ENCODE peak calls at places on chromosomes 2 and 18, in six cellular contexts. One of them, this sample, is unnamed.
A peak's percentile ranks its signal among the peaks of the same experiment; 100 is the strongest.

GRCh38 chr18:21958707-21959457 is 210.5 kb upstream of the GATA6 start:
- DNase-seq in pancreas: no peak
- DNase-seq in dermis blood vessel endothelial cell: no peak
- DNase-seq in EH: no peak
- DNase-seq in HS-5: no peak
- DNase-seq in NCI-H446 treated with DMSO at 0.1 percent for 48 hours: no peak
- DNase-seq in this sample: no peak

GRCh38 chr2:50840346-50841124 is 191.4 kb downstream of the NRXN1 start:
- DNase-seq in EH: no peak
- DNase-seq in pancreas: no peak
- DNase-seq in HS-5: no peak
- DNase-seq in NCI-H446 treated with DMSO at 0.1 percent for 48 hours: peak; percentile 90
- DNase-seq in dermis blood vessel endothelial cell: no peak
- DNase-seq in this sample: peak; percentile 92

GRCh38 chr2:53970095-53970897 is 497 bp downstream of the PSME4 start:
- DNase-seq in EH: peak; percentile 53
- DNase-seq in HS-5: no peak
- DNase-seq in pancreas: no peak
- DNase-seq in NCI-H446 treated with DMSO at 0.1 percent for 48 hours: no peak
- DNase-seq in dermis blood vessel endothelial cell: peak; percentile 56
- DNase-seq in this sample: peak; percentile 6

GRCh38 chr2:173803344-173803893 is 161.8 kb downstream of the SP3 start:
- DNase-seq in dermis blood vessel endothelial cell: no peak
- DNase-seq in EH: no peak
- DNase-seq in pancreas: no peak
- DNase-seq in NCI-H446 treated with DMSO at 0.1 percent for 48 hours: no peak
- DNase-seq in HS-5: no peak
- DNase-seq in this sample: no peak

GRCh38 chr18:8424481-8424880 is 184.8 kb upstream of the RAB12 start:
- DNase-seq in NCI-H446 treated with DMSO at 0.1 percent for 48 hours: no peak
- DNase-seq in HS-5: no peak
- DNase-seq in dermis blood vessel endothelial cell: no peak
- DNase-seq in pancreas: no peak
- DNase-seq in EH: no peak
- DNase-seq in this sample: no peak

GRCh38 chr2:159153463-159153862 is 133.0 kb downstream of the WDSUB1 start:
- DNase-seq in pancreas: no peak
- DNase-seq in EH: no peak
- DNase-seq in NCI-H446 treated with DMSO at 0.1 percent for 48 hours: no peak
- DNase-seq in dermis blood vessel endothelial cell: no peak
- DNase-seq in HS-5: no peak
- DNase-seq in this sample: no peak

GRCh38 chr2:47079515-47080412 is 75.3 kb downstream of the STPG4 start:
- DNase-seq in dermis blood vessel endothelial cell: no peak
- DNase-seq in NCI-H446 treated with DMSO at 0.1 percent for 48 hours: no peak
- DNase-seq in pancreas: no peak
- DNase-seq in HS-5: no peak
- DNase-seq in EH: no peak
- DNase-seq in this sample: no peak

GRCh38 chr2:66574701-66575624 is 140.0 kb downstream of the MEIS1 start:
- DNase-seq in pancreas: peak; percentile 82
- DNase-seq in NCI-H446 treated with DMSO at 0.1 percent for 48 hours: peak; percentile 68
- DNase-seq in EH: peak; percentile 85
- DNase-seq in HS-5: peak; percentile 51
- DNase-seq in dermis blood vessel endothelial cell: peak; percentile 32
- DNase-seq in this sample: peak; percentile 66

GRCh38 chr2:106758885-106759559 is 126.9 kb downstream of the ST6GAL2 start:
- DNase-seq in pancreas: no peak
- DNase-seq in dermis blood vessel endothelial cell: no peak
- DNase-seq in NCI-H446 treated with DMSO at 0.1 percent for 48 hours: peak; percentile 34
- DNase-seq in HS-5: no peak
- DNase-seq in EH: no peak
- DNase-seq in this sample: no peak

GRCh38 chr18:72652990-72653593 is 109.0 kb upstream of the CBLN2 start:
- DNase-seq in NCI-H446 treated with DMSO at 0.1 percent for 48 hours: peak; percentile 29
- DNase-seq in HS-5: no peak
- DNase-seq in pancreas: no peak
- DNase-seq in EH: peak; percentile 5
- DNase-seq in dermis blood vessel endothelial cell: peak; percentile 6
- DNase-seq in this sample: no peak

GRCh38 chr2:234996467-234997270 is 44.9 kb downstream of the SH3BP4 start:
- DNase-seq in dermis blood vessel endothelial cell: peak; percentile 50
- DNase-seq in EH: peak; percentile 94
- DNase-seq in HS-5: peak; percentile 37
- DNase-seq in NCI-H446 treated with DMSO at 0.1 percent for 48 hours: no peak
- DNase-seq in pancreas: no peak
- DNase-seq in this sample: no peak

GRCh38 chr18:25453556-25454269 is 101.7 kb upstream of the ZNF521 start:
- DNase-seq in NCI-H446 treated with DMSO at 0.1 percent for 48 hours: no peak
- DNase-seq in dermis blood vessel endothelial cell: no peak
- DNase-seq in EH: peak; percentile 69
- DNase-seq in pancreas: no peak
- DNase-seq in HS-5: peak; percentile 37
- DNase-seq in this sample: no peak

GRCh38 chr2:8575011-8575750 is 106.7 kb upstream of the ID2 start:
- DNase-seq in pancreas: no peak
- DNase-seq in dermis blood vessel endothelial cell: no peak
- DNase-seq in HS-5: no peak
- DNase-seq in NCI-H446 treated with DMSO at 0.1 percent for 48 hours: no peak
- DNase-seq in EH: peak; percentile 9
- DNase-seq in this sample: no peak

GRCh38 chr2:45237128-45237527 is 227.9 kb upstream of the SIX2 start:
- DNase-seq in EH: no peak
- DNase-seq in NCI-H446 treated with DMSO at 0.1 percent for 48 hours: no peak
- DNase-seq in HS-5: no peak
- DNase-seq in dermis blood vessel endothelial cell: peak; percentile 17
- DNase-seq in pancreas: no peak
- DNase-seq in this sample: no peak

GRCh38 chr2:32591669-32592463 is 36.0 kb upstream of the TTC27 start:
- DNase-seq in NCI-H446 treated with DMSO at 0.1 percent for 48 hours: no peak
- DNase-seq in pancreas: no peak
- DNase-seq in EH: peak; percentile 2
- DNase-seq in HS-5: no peak
- DNase-seq in dermis blood vessel endothelial cell: peak; percentile 70
- DNase-seq in this sample: no peak

GRCh38 chr2:33665039-33665438 is 65.9 kb upstream of the FAM98A start:
- DNase-seq in NCI-H446 treated with DMSO at 0.1 percent for 48 hours: no peak
- DNase-seq in pancreas: no peak
- DNase-seq in HS-5: no peak
- DNase-seq in dermis blood vessel endothelial cell: no peak
- DNase-seq in EH: no peak
- DNase-seq in this sample: no peak

GRCh38 chr18:75694292-75694691 is 266.8 kb upstream of the SMIM21 start:
- DNase-seq in pancreas: no peak
- DNase-seq in EH: no peak
- DNase-seq in NCI-H446 treated with DMSO at 0.1 percent for 48 hours: no peak
- DNase-seq in HS-5: no peak
- DNase-seq in dermis blood vessel endothelial cell: no peak
- DNase-seq in this sample: no peak

GRCh38 chr2:127864877-127865276 is 6.9 kb upstream of the POLR2D start:
- DNase-seq in pancreas: no peak
- DNase-seq in NCI-H446 treated with DMSO at 0.1 percent for 48 hours: no peak
- DNase-seq in EH: peak; percentile 51
- DNase-seq in dermis blood vessel endothelial cell: peak; percentile 53
- DNase-seq in HS-5: no peak
- DNase-seq in this sample: no peak

GRCh38 chr18:35935805-35936204 is 36.7 kb upstream of the RMP24 start:
- DNase-seq in EH: no peak
- DNase-seq in dermis blood vessel endothelial cell: no peak
- DNase-seq in pancreas: no peak
- DNase-seq in HS-5: no peak
- DNase-seq in NCI-H446 treated with DMSO at 0.1 percent for 48 hours: no peak
- DNase-seq in this sample: no peak

GRCh38 chr2:9771481-9772017 is 71.7 kb upstream of the TAF1B start:
- DNase-seq in NCI-H446 treated with DMSO at 0.1 percent for 48 hours: no peak
- DNase-seq in pancreas: no peak
- DNase-seq in dermis blood vessel endothelial cell: peak; percentile 45
- DNase-seq in EH: peak; percentile 79
- DNase-seq in HS-5: peak; percentile 37
- DNase-seq in this sample: no peak

GRCh38 chr18:7524786-7525185 is 42.3 kb upstream of the PTPRM start:
- DNase-seq in pancreas: no peak
- DNase-seq in HS-5: no peak
- DNase-seq in EH: peak; percentile 9
- DNase-seq in NCI-H446 treated with DMSO at 0.1 percent for 48 hours: no peak
- DNase-seq in dermis blood vessel endothelial cell: no peak
- DNase-seq in this sample: no peak

GRCh38 chr2:239739206-239739605 is 285.9 kb downstream of the NDUFA10 start:
- DNase-seq in pancreas: no peak
- DNase-seq in NCI-H446 treated with DMSO at 0.1 percent for 48 hours: no peak
- DNase-seq in dermis blood vessel endothelial cell: no peak
- DNase-seq in EH: no peak
- DNase-seq in HS-5: no peak
- DNase-seq in this sample: no peak

GRCh38 chr2:75609937-75610508 is 36.6 kb upstream of the MRPL19 start:
- DNase-seq in NCI-H446 treated with DMSO at 0.1 percent for 48 hours: no peak
- DNase-seq in dermis blood vessel endothelial cell: no peak
- DNase-seq in pancreas: no peak
- DNase-seq in HS-5: no peak
- DNase-seq in EH: peak; percentile 41
- DNase-seq in this sample: no peak

GRCh38 chr2:150171065-150171548 is 316.4 kb downstream of the RND3 start:
- DNase-seq in EH: no peak
- DNase-seq in dermis blood vessel endothelial cell: no peak
- DNase-seq in NCI-H446 treated with DMSO at 0.1 percent for 48 hours: no peak
- DNase-seq in pancreas: no peak
- DNase-seq in HS-5: no peak
- DNase-seq in this sample: no peak

GRCh38 chr2:237677951-237678481 is 50.6 kb downstream of the LRRFIP1 start:
- DNase-seq in pancreas: no peak
- DNase-seq in HS-5: peak; percentile 59
- DNase-seq in dermis blood vessel endothelial cell: no peak
- DNase-seq in NCI-H446 treated with DMSO at 0.1 percent for 48 hours: no peak
- DNase-seq in EH: peak; percentile 74
- DNase-seq in this sample: no peak

GRCh38 chr18:45650321-45650720 is 35.0 kb downstream of the SLC14A2 start:
- DNase-seq in dermis blood vessel endothelial cell: no peak
- DNase-seq in NCI-H446 treated with DMSO at 0.1 percent for 48 hours: no peak
- DNase-seq in HS-5: no peak
- DNase-seq in EH: no peak
- DNase-seq in pancreas: no peak
- DNase-seq in this sample: no peak

GRCh38 chr18:45063246-45064038 is 382.8 kb downstream of the SETBP1 start:
- DNase-seq in dermis blood vessel endothelial cell: no peak
- DNase-seq in pancreas: no peak
- DNase-seq in HS-5: no peak
- DNase-seq in NCI-H446 treated with DMSO at 0.1 percent for 48 hours: no peak
- DNase-seq in EH: no peak
- DNase-seq in this sample: no peak

GRCh38 chr18:54163458-54163857 is 61.0 kb downstream of the MBD2 start:
- DNase-seq in NCI-H446 treated with DMSO at 0.1 percent for 48 hours: no peak
- DNase-seq in pancreas: no peak
- DNase-seq in dermis blood vessel endothelial cell: no peak
- DNase-seq in EH: peak; percentile 51
- DNase-seq in HS-5: no peak
- DNase-seq in this sample: no peak

GRCh38 chr2:201223089-201224073 is 37.0 kb upstream of the CASP8 start:
- DNase-seq in EH: peak; percentile 19
- DNase-seq in dermis blood vessel endothelial cell: no peak
- DNase-seq in pancreas: no peak
- DNase-seq in HS-5: no peak
- DNase-seq in NCI-H446 treated with DMSO at 0.1 percent for 48 hours: no peak
- DNase-seq in this sample: no peak

GRCh38 chr2:95122197-95122551 is 566 bp upstream of the MRPS5 start:
- DNase-seq in HS-5: no peak
- DNase-seq in NCI-H446 treated with DMSO at 0.1 percent for 48 hours: no peak
- DNase-seq in EH: no peak
- DNase-seq in dermis blood vessel endothelial cell: no peak
- DNase-seq in pancreas: no peak
- DNase-seq in this sample: no peak

GRCh38 chr18:62721837-62722795 is 6.8 kb downstream of the PHLPP1 start:
- DNase-seq in pancreas: no peak
- DNase-seq in EH: no peak
- DNase-seq in dermis blood vessel endothelial cell: no peak
- DNase-seq in NCI-H446 treated with DMSO at 0.1 percent for 48 hours: no peak
- DNase-seq in HS-5: no peak
- DNase-seq in this sample: peak; percentile 46

GRCh38 chr2:50042794-50043193 is 888.5 kb upstream of the FSHR start:
- DNase-seq in NCI-H446 treated with DMSO at 0.1 percent for 48 hours: no peak
- DNase-seq in pancreas: no peak
- DNase-seq in EH: no peak
- DNase-seq in HS-5: no peak
- DNase-seq in dermis blood vessel endothelial cell: no peak
- DNase-seq in this sample: no peak

This sample was measured in DMS 273 treated with DMSO at 0.1 percent for 48 hours.